ENCODE peak calls at places on chromosomes 2 and 18, in seven cellular contexts. One of them, this sample, is unnamed.

GRCh38 chr2:6913415-6914157 is 3.6 kb upstream of the RNF144A start:
- DNase-seq in mesendoderm: no peak
- DNase-seq in IMR-90: no peak
- DNase-seq in neuronal stem cell: no peak
- DNase-seq in H1: no peak
- DNase-seq in mesenchymal stem cell: no peak
- DNase-seq in trophoblast cell: no peak
- DNase-seq in this sample: no peak

GRCh38 chr2:201909348-201909747 is 103.0 kb downstream of the CDK15 start:
- DNase-seq in mesendoderm: no peak
- DNase-seq in IMR-90: peak; percentile 97
- DNase-seq in neuronal stem cell: no peak
- DNase-seq in H1: no peak
- DNase-seq in mesenchymal stem cell: peak; percentile 81
- DNase-seq in trophoblast cell: peak; percentile 50
- DNase-seq in this sample: no peak

GRCh38 chr2:118806797-118807667 is 40.4 kb downstream of the EN1 start:
- DNase-seq in mesendoderm: peak; percentile 21
- DNase-seq in IMR-90: no peak
- DNase-seq in neuronal stem cell: no peak
- DNase-seq in H1: no peak
- DNase-seq in mesenchymal stem cell: no peak
- DNase-seq in trophoblast cell: no peak
- DNase-seq in this sample: no peak

GRCh38 chr2:222479855-222480254 is 55.5 kb downstream of the SGPP2 start:
- DNase-seq in mesendoderm: no peak
- DNase-seq in IMR-90: no peak
- DNase-seq in neuronal stem cell: no peak
- DNase-seq in H1: no peak
- DNase-seq in mesenchymal stem cell: peak; percentile 14
- DNase-seq in trophoblast cell: no peak
- DNase-seq in this sample: no peak

GRCh38 chr18:59484796-59485328 is 125.8 kb upstream of the LMAN1 start:
- DNase-seq in mesendoderm: no peak
- DNase-seq in IMR-90: peak; percentile 96
- DNase-seq in neuronal stem cell: no peak
- DNase-seq in H1: no peak
- DNase-seq in mesenchymal stem cell: peak; percentile 35
- DNase-seq in trophoblast cell: peak; percentile 55
- DNase-seq in this sample: no peak

GRCh38 chr2:218981390-218982311 is 3.3 kb downstream of the FEV start:
- DNase-seq in mesendoderm: peak; percentile 61
- DNase-seq in IMR-90: peak; percentile 12
- DNase-seq in neuronal stem cell: no peak
- DNase-seq in H1: no peak
- DNase-seq in mesenchymal stem cell: no peak
- DNase-seq in trophoblast cell: no peak
- DNase-seq in this sample: peak; percentile 61

GRCh38 chr18:5746844-5747243 is 148.5 kb downstream of the TMEM200C start:
- DNase-seq in mesendoderm: peak; percentile 19
- DNase-seq in IMR-90: no peak
- DNase-seq in neuronal stem cell: no peak
- DNase-seq in H1: no peak
- DNase-seq in mesenchymal stem cell: no peak
- DNase-seq in trophoblast cell: no peak
- DNase-seq in this sample: no peak

GRCh38 chr18:79659733-79660132 is 19.9 kb upstream of the CTDP1 start:
- DNase-seq in mesendoderm: no peak
- DNase-seq in IMR-90: no peak
- DNase-seq in neuronal stem cell: no peak
- DNase-seq in H1: no peak
- DNase-seq in mesenchymal stem cell: no peak
- DNase-seq in trophoblast cell: no peak
- DNase-seq in this sample: no peak

GRCh38 chr18:13137939-13138821 is 80.4 kb upstream of the LDLRAD4 start:
- DNase-seq in mesendoderm: no peak
- DNase-seq in IMR-90: peak; percentile 8
- DNase-seq in neuronal stem cell: no peak
- DNase-seq in H1: no peak
- DNase-seq in mesenchymal stem cell: no peak
- DNase-seq in trophoblast cell: peak; percentile 81
- DNase-seq in this sample: no peak

GRCh38 chr2:141323571-141323970 is 807.2 kb downstream of the LRP1B start:
- DNase-seq in mesendoderm: no peak
- DNase-seq in IMR-90: no peak
- DNase-seq in neuronal stem cell: no peak
- DNase-seq in H1: no peak
- DNase-seq in mesenchymal stem cell: no peak
- DNase-seq in trophoblast cell: no peak
- DNase-seq in this sample: no peak

GRCh38 chr18:74255022-74255658 is 36.6 kb downstream of the CYB5A start:
- DNase-seq in mesendoderm: no peak
- DNase-seq in IMR-90: peak; percentile 12
- DNase-seq in neuronal stem cell: no peak
- DNase-seq in H1: no peak
- DNase-seq in mesenchymal stem cell: no peak
- DNase-seq in trophoblast cell: no peak
- DNase-seq in this sample: no peak

GRCh38 chr18:41312241-41312590 is 642.8 kb upstream of the PIK3C3 start:
- DNase-seq in mesendoderm: no peak
- DNase-seq in IMR-90: no peak
- DNase-seq in neuronal stem cell: no peak
- DNase-seq in H1: no peak
- DNase-seq in mesenchymal stem cell: no peak
- DNase-seq in trophoblast cell: no peak
- DNase-seq in this sample: no peak

GRCh38 chr2:173568054-173568453 is 213.4 kb downstream of the CDCA7 start:
- DNase-seq in mesendoderm: peak; percentile 77
- DNase-seq in IMR-90: no peak
- DNase-seq in neuronal stem cell: peak; percentile 23
- DNase-seq in H1: peak; percentile 31
- DNase-seq in mesenchymal stem cell: no peak
- DNase-seq in trophoblast cell: peak; percentile 41
- DNase-seq in this sample: peak; percentile 69

GRCh38 chr2:21804151-21804550 is 680.4 kb downstream of the TDRD15 start:
- DNase-seq in mesendoderm: no peak
- DNase-seq in IMR-90: no peak
- DNase-seq in neuronal stem cell: no peak
- DNase-seq in H1: no peak
- DNase-seq in mesenchymal stem cell: no peak
- DNase-seq in trophoblast cell: no peak
- DNase-seq in this sample: no peak

GRCh38 chr2:232970051-232970450 is 43.0 kb downstream of the NGEF start:
- DNase-seq in mesendoderm: peak; percentile 75
- DNase-seq in IMR-90: no peak
- DNase-seq in neuronal stem cell: no peak
- DNase-seq in H1: no peak
- DNase-seq in mesenchymal stem cell: no peak
- DNase-seq in trophoblast cell: no peak
- DNase-seq in this sample: no peak

GRCh38 chr2:240169486-240170353 is 29.3 kb upstream of the OTOS start:
- DNase-seq in mesendoderm: no peak
- DNase-seq in IMR-90: no peak
- DNase-seq in neuronal stem cell: no peak
- DNase-seq in H1: no peak
- DNase-seq in mesenchymal stem cell: no peak
- DNase-seq in trophoblast cell: no peak
- DNase-seq in this sample: no peak

GRCh38 chr2:221347471-221347870 is 224.6 kb downstream of the EPHA4 start:
- DNase-seq in mesendoderm: no peak
- DNase-seq in IMR-90: peak; percentile 41
- DNase-seq in neuronal stem cell: no peak
- DNase-seq in H1: no peak
- DNase-seq in mesenchymal stem cell: peak; percentile 9
- DNase-seq in trophoblast cell: no peak
- DNase-seq in this sample: no peak

GRCh38 chr2:17793803-17794349 is 22.4 kb upstream of the MSGN1 start:
- DNase-seq in mesendoderm: no peak
- DNase-seq in IMR-90: peak; percentile 44
- DNase-seq in neuronal stem cell: no peak
- DNase-seq in H1: no peak
- DNase-seq in mesenchymal stem cell: peak; percentile 18
- DNase-seq in trophoblast cell: no peak
- DNase-seq in this sample: no peak

GRCh38 chr2:235063501-235063961 is 111.7 kb downstream of the SH3BP4 start:
- DNase-seq in mesendoderm: no peak
- DNase-seq in IMR-90: no peak
- DNase-seq in neuronal stem cell: no peak
- DNase-seq in H1: no peak
- DNase-seq in mesenchymal stem cell: no peak
- DNase-seq in trophoblast cell: no peak
- DNase-seq in this sample: no peak

GRCh38 chr2:17752892-17753802 is 463 bp downstream of the SMC6 start:
- DNase-seq in mesendoderm: peak; percentile 83
- DNase-seq in IMR-90: peak; percentile 34
- DNase-seq in neuronal stem cell: no peak
- DNase-seq in H1: no peak
- DNase-seq in mesenchymal stem cell: peak; percentile 56
- DNase-seq in trophoblast cell: peak; percentile 71
- DNase-seq in this sample: peak; percentile 47

GRCh38 chr2:8583400-8584173 is 98.3 kb upstream of the ID2 start:
- DNase-seq in mesendoderm: peak; percentile 99
- DNase-seq in IMR-90: peak; percentile 19
- DNase-seq in neuronal stem cell: peak; percentile 40
- DNase-seq in H1: peak; percentile 94
- DNase-seq in mesenchymal stem cell: peak; percentile 83
- DNase-seq in trophoblast cell: peak; percentile 97
- DNase-seq in this sample: peak; percentile 99

GRCh38 chr2:70036290-70036689 is 51.0 kb upstream of the PCBP1 start:
- DNase-seq in mesendoderm: no peak
- DNase-seq in IMR-90: no peak
- DNase-seq in neuronal stem cell: no peak
- DNase-seq in H1: no peak
- DNase-seq in mesenchymal stem cell: no peak
- DNase-seq in trophoblast cell: no peak
- DNase-seq in this sample: no peak

GRCh38 chr2:70035344-70035844 is 51.9 kb upstream of the PCBP1 start:
- DNase-seq in mesendoderm: no peak
- DNase-seq in IMR-90: peak; percentile 63
- DNase-seq in neuronal stem cell: no peak
- DNase-seq in H1: no peak
- DNase-seq in mesenchymal stem cell: peak; percentile 67
- DNase-seq in trophoblast cell: no peak
- DNase-seq in this sample: no peak

GRCh38 chr2:70041666-70042065 is 45.6 kb upstream of the PCBP1 start:
- DNase-seq in mesendoderm: peak; percentile 29
- DNase-seq in IMR-90: peak; percentile 28
- DNase-seq in neuronal stem cell: no peak
- DNase-seq in H1: no peak
- DNase-seq in mesenchymal stem cell: peak; percentile 5
- DNase-seq in trophoblast cell: no peak
- DNase-seq in this sample: no peak

GRCh38 chr2:70042246-70042645 is 45.0 kb upstream of the PCBP1 start:
- DNase-seq in mesendoderm: no peak
- DNase-seq in IMR-90: no peak
- DNase-seq in neuronal stem cell: no peak
- DNase-seq in H1: no peak
- DNase-seq in mesenchymal stem cell: no peak
- DNase-seq in trophoblast cell: no peak
- DNase-seq in this sample: no peak

GRCh38 chr2:70039366-70039765 is 47.9 kb upstream of the PCBP1 start:
- DNase-seq in mesendoderm: no peak
- DNase-seq in IMR-90: no peak
- DNase-seq in neuronal stem cell: no peak
- DNase-seq in H1: no peak
- DNase-seq in mesenchymal stem cell: no peak
- DNase-seq in trophoblast cell: peak; percentile 11
- DNase-seq in this sample: no peak
- H3K4me1 ChIP-seq in mesendoderm: peaks cover 2% of the 10 kb centered on the region
- H3K4me1 ChIP-seq in IMR-90: peaks cover 14% of the 10 kb centered on the region
- H3K4me1 ChIP-seq in neuronal stem cell: no peaks in the 10 kb centered on the region
- H3K4me1 ChIP-seq in H1: no peaks in the 10 kb centered on the region
- H3K4me1 ChIP-seq in mesenchymal stem cell: peaks cover 3% of the 10 kb centered on the region
- H3K4me1 ChIP-seq in trophoblast cell: no peaks in the 10 kb centered on the region
- H3K4me1 ChIP-seq in this sample: peaks cover 2% of the 10 kb centered on the region

DNA sequence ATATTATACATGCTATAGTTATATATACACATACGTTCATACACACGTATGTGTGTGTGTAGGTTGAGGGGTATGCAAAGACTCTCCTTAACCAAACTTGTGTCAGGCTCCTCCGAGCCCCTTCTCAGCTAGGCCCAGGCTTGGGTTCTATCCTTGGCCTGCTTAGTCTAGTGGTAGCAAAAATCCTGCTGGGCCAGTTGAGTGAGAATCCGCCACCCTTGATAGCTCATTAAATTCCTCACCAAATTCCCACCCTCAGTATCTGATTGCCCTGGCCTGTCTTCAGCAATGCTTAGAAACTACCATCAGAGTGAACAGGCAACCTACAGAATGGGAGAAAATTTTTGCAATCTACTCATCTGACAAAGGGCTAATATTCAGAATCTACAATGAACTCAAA is 126.5 kb downstream of the TSN start:
- DNase-seq in mesendoderm: peak; percentile 12
- DNase-seq in IMR-90: no peak
- DNase-seq in neuronal stem cell: no peak
- DNase-seq in H1: no peak
- DNase-seq in mesenchymal stem cell: no peak
- DNase-seq in trophoblast cell: peak; percentile 85
- DNase-seq in this sample: no peak
- H3K23ac ChIP-seq in mesendoderm: no peak overlapping the region
- H3K23ac ChIP-seq in IMR-90: no peak overlapping the region
- H3K23ac ChIP-seq in neuronal stem cell: no peak overlapping the region
- H3K23ac ChIP-seq in H1: no peak overlapping the region
- H3K23ac ChIP-seq in mesenchymal stem cell: no peak overlapping the region
- H3K23ac ChIP-seq in trophoblast cell: no peak overlapping the region
- H3K23ac ChIP-seq in this sample: no peak overlapping the region

GRCh38 chr2:53856272-53856671 is 3.5 kb downstream of the GPR75 start:
- DNase-seq in mesendoderm: no peak
- DNase-seq in IMR-90: no peak
- DNase-seq in neuronal stem cell: no peak
- DNase-seq in H1: no peak
- DNase-seq in mesenchymal stem cell: no peak
- DNase-seq in trophoblast cell: no peak
- DNase-seq in this sample: no peak
- H2BK5ac ChIP-seq in mesendoderm: no peak overlapping the region
- H2BK5ac ChIP-seq in IMR-90: no peak overlapping the region
- H2BK5ac ChIP-seq in neuronal stem cell: no peak overlapping the region
- H2BK5ac ChIP-seq in H1: no peak overlapping the region
- H2BK5ac ChIP-seq in mesenchymal stem cell: no peak overlapping the region
- H2BK5ac ChIP-seq in trophoblast cell: no peak overlapping the region
- H2BK5ac ChIP-seq in this sample: no peak overlapping the region

GRCh38 chr18:77198663-77199062 is 51.0 kb upstream of the GALR1 start:
- DNase-seq in mesendoderm: no peak
- DNase-seq in IMR-90: no peak
- DNase-seq in neuronal stem cell: no peak
- DNase-seq in H1: no peak
- DNase-seq in mesenchymal stem cell: no peak
- DNase-seq in trophoblast cell: no peak
- DNase-seq in this sample: no peak
- H3K4me1 ChIP-seq in mesendoderm: no peaks in the 10 kb centered on the region
- H3K4me1 ChIP-seq in IMR-90: peaks cover 2% of the 10 kb centered on the region
- H3K4me1 ChIP-seq in neuronal stem cell: no peaks in the 10 kb centered on the region
- H3K4me1 ChIP-seq in H1: no peaks in the 10 kb centered on the region
- H3K4me1 ChIP-seq in mesenchymal stem cell: peaks cover 7% of the 10 kb centered on the region
- H3K4me1 ChIP-seq in trophoblast cell: no peaks in the 10 kb centered on the region
- H3K4me1 ChIP-seq in this sample: no peaks in the 10 kb centered on the region